ENCODE peak calls at places on chromosome 17, in six cellular contexts. Z is Daoy, X is HuH-7.5, T is COR-L47, J is stromal cell of bone marrow, S is NCI-H1930. I is an unnamed sample.

GRCh38 chr17:68749742-68750562 is 148.8 kb upstream of the FAM20A start:
- DNase-seq in Z (no peak), X (no peak), T (no peak), J (peak; percentile 45), S (no peak), I (no peak)

GRCh38 chr17:11610999-11611566 is 12.8 kb downstream of the DNAH9 start:
- DNase-seq in Z (no peak), X (no peak), T (no peak), J (no peak), S (no peak), I (no peak)

GRCh38 chr17:7755095-7755890 is 37.7 kb downstream of the DNAH2 start:
- DNase-seq in Z (no peak), X (no peak), T (no peak), J (no peak), S (no peak), I (peak; percentile 49)

GRCh38 chr17:17527534-17527933 is 31.3 kb upstream of the RASD1 start:
- DNase-seq in Z (no peak), X (no peak), T (no peak), J (no peak), S (no peak), I (no peak)

GRCh38 chr17:17872468-17873345 is 35.9 kb upstream of the SREBF1 start:
- DNase-seq in Z (no peak), X (no peak), T (no peak), J (no peak), S (no peak), I (no peak)

GRCh38 chr17:4759776-4760236 is 11.9 kb upstream of the TM4SF5 start:
- DNase-seq in Z (no peak), X (peak; percentile 35), T (no peak), J (no peak), S (no peak), I (peak; percentile 25)

GRCh38 chr17:82754297-82755208 is 2.7 kb downstream of the TBCD start:
- DNase-seq in Z (no peak), X (no peak), T (no peak), J (no peak), S (no peak), I (peak; percentile 26)

GRCh38 chr17:14387036-14387435 is 86.2 kb downstream of the HS3ST3B1 start:
- DNase-seq in Z (no peak), X (no peak), T (no peak), J (no peak), S (no peak), I (no peak)

GRCh38 chr17:29157310-29157709 is 22.9 kb downstream of the MYO18A start:
- DNase-seq in Z (no peak), X (no peak), T (no peak), J (no peak), S (no peak), I (no peak)

GRCh38 chr17:44361292-44362055 is 2.2 kb downstream of the FAM171A2 start:
- DNase-seq in Z (no peak), X (no peak), T (peak; percentile 38), J (no peak), S (no peak), I (peak; percentile 83)

GRCh38 chr17:69608808-69609494 is 194.5 kb downstream of the MAP2K6 start:
- DNase-seq in Z (peak; percentile 48), X (no peak), T (no peak), J (peak; percentile 89), S (no peak), I (no peak)

GRCh38 chr17:21302711-21303425 is 18.4 kb downstream of the MAP2K3 start:
- DNase-seq in Z (peak; percentile 9), X (no peak), T (no peak), J (no peak), S (no peak), I (peak; percentile 93)

GRCh38 chr17:73924083-73924482 is 279.4 kb upstream of the RPL38 start:
- DNase-seq in Z (no peak), X (no peak), T (no peak), J (no peak), S (no peak), I (no peak)

GRCh38 chr17:36599546-36600250 is 1.7 kb upstream of the MRM1 start:
- DNase-seq in Z (no peak), X (no peak), T (no peak), J (no peak), S (no peak), I (no peak)

GRCh38 chr17:9568957-9569588 is 6.5 kb downstream of the STX8 start:
- DNase-seq in Z (no peak), X (no peak), T (no peak), J (no peak), S (no peak), I (no peak)